ENCODE peak calls at places on chromosomes 7 and 10, in six cellular contexts. One of them, this sample, is unnamed.

GRCh38 chr7:135385209-135385608 is 124.7 kb downstream of the CNOT4 start:
- DNase-seq in right lobe of liver: no peak
- DNase-seq in foreskin keratinocyte: no peak
- DNase-seq in upper lobe of right lung: no peak
- DNase-seq in astrocyte: peak
- DNase-seq in ovary: peak
- DNase-seq in this sample: peak

GRCh38 chr7:128831994-128832879 is 2.0 kb downstream of the FLNC start:
- DNase-seq in foreskin keratinocyte: no peak
- DNase-seq in right lobe of liver: no peak
- DNase-seq in upper lobe of right lung: peak
- DNase-seq in ovary: peak
- DNase-seq in astrocyte: peak
- DNase-seq in this sample: no peak

GRCh38 chr7:141663081-141663510 is 38.9 kb downstream of the DENND11 start:
- DNase-seq in ovary: no peak
- DNase-seq in foreskin keratinocyte: peak
- DNase-seq in astrocyte: no peak
- DNase-seq in upper lobe of right lung: no peak
- DNase-seq in right lobe of liver: peak
- DNase-seq in this sample: peak

GRCh38 chr10:4250497-4250887 is 465.5 kb upstream of the KLF6 start:
- DNase-seq in foreskin keratinocyte: no peak
- DNase-seq in astrocyte: no peak
- DNase-seq in upper lobe of right lung: no peak
- DNase-seq in ovary: no peak
- DNase-seq in right lobe of liver: no peak
- DNase-seq in this sample: no peak

GRCh38 chr10:27527597-27528295 is 23.6 kb downstream of the RAB18 start:
- DNase-seq in right lobe of liver: no peak
- DNase-seq in upper lobe of right lung: no peak
- DNase-seq in foreskin keratinocyte: no peak
- DNase-seq in ovary: no peak
- DNase-seq in astrocyte: no peak
- DNase-seq in this sample: no peak

GRCh38 chr10:20232079-20232478 is 415.8 kb downstream of the PLXDC2 start:
- DNase-seq in right lobe of liver: no peak
- DNase-seq in foreskin keratinocyte: no peak
- DNase-seq in astrocyte: no peak
- DNase-seq in upper lobe of right lung: no peak
- DNase-seq in ovary: no peak
- DNase-seq in this sample: no peak

GRCh38 chr7:2043316-2044039 is 189.3 kb downstream of the MAD1L1 start:
- DNase-seq in foreskin keratinocyte: no peak
- DNase-seq in right lobe of liver: peak
- DNase-seq in upper lobe of right lung: peak
- DNase-seq in ovary: no peak
- DNase-seq in astrocyte: no peak
- DNase-seq in this sample: no peak

GRCh38 chr10:77320852-77321496 is 316.6 kb downstream of the KCNMA1 start:
- DNase-seq in upper lobe of right lung: no peak
- DNase-seq in right lobe of liver: no peak
- DNase-seq in foreskin keratinocyte: peak
- DNase-seq in astrocyte: peak
- DNase-seq in ovary: no peak
- DNase-seq in this sample: no peak

GRCh38 chr10:20202337-20202736 is 386.1 kb downstream of the PLXDC2 start:
- DNase-seq in upper lobe of right lung: no peak
- DNase-seq in astrocyte: no peak
- DNase-seq in right lobe of liver: no peak
- DNase-seq in ovary: no peak
- DNase-seq in foreskin keratinocyte: no peak
- DNase-seq in this sample: no peak

GRCh38 chr10:621500-621899 is 68.0 kb downstream of the DIP2C start:
- DNase-seq in foreskin keratinocyte: no peak
- DNase-seq in ovary: no peak
- DNase-seq in astrocyte: no peak
- DNase-seq in upper lobe of right lung: no peak
- DNase-seq in right lobe of liver: peak
- DNase-seq in this sample: no peak

GRCh38 chr7:130394421-130395188 is 14.3 kb downstream of the CPA1 start:
- DNase-seq in astrocyte: no peak
- DNase-seq in ovary: no peak
- DNase-seq in upper lobe of right lung: no peak
- DNase-seq in foreskin keratinocyte: no peak
- DNase-seq in right lobe of liver: no peak
- DNase-seq in this sample: no peak

GRCh38 chr7:126700807-126701604 is 551.7 kb downstream of the GRM8 start:
- DNase-seq in ovary: no peak
- DNase-seq in right lobe of liver: no peak
- DNase-seq in upper lobe of right lung: no peak
- DNase-seq in astrocyte: peak
- DNase-seq in foreskin keratinocyte: peak
- DNase-seq in this sample: peak

GRCh38 chr10:71308985-71309384 is 10.1 kb upstream of the SLC29A3 start:
- DNase-seq in astrocyte: no peak
- DNase-seq in ovary: no peak
- DNase-seq in right lobe of liver: no peak
- DNase-seq in upper lobe of right lung: no peak
- DNase-seq in foreskin keratinocyte: no peak
- DNase-seq in this sample: no peak
- H3K27ac ChIP-seq in astrocyte: no peak
- H3K27ac ChIP-seq in ovary: no peak
- H3K27ac ChIP-seq in right lobe of liver: peak
- H3K27ac ChIP-seq in upper lobe of right lung: no peak
- H3K27ac ChIP-seq in foreskin keratinocyte: no peak
- H3K27ac ChIP-seq in this sample: no peak

DNA sequence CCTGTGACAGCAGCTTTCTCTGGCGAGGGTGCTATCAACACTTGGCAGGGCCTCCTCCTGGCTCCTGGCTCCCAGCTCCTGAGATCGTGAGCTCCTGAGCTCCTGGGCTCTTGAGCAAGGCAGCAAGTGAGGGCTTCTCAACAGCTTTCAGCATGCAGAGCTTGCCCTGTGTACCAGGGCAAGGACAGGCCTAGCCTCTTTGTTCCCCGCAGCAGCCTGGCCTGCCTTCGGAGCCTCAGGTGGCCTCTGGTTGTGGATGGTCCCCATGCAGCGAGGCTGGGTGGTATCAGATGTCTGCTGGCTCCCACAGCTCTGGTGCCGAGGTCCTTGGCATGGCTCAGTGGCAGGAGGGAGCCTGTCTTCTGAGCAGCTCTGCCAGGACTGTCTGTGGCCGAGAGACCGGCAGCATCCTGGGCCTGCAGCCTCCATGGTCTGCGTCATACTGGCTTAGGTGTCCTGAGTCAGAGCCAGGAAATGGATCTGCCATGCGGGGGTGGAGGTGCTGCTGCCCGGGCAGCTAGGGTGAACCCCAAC is 44.2 kb downstream of the ZMIZ1 start:
- DNase-seq in ovary: peak
- DNase-seq in astrocyte: peak
- DNase-seq in foreskin keratinocyte: peak
- DNase-seq in right lobe of liver: no peak
- DNase-seq in upper lobe of right lung: no peak
- DNase-seq in this sample: peak
- H3K27ac ChIP-seq in ovary: peak
- H3K27ac ChIP-seq in astrocyte: peak
- H3K27ac ChIP-seq in foreskin keratinocyte: no peak
- H3K27ac ChIP-seq in right lobe of liver: no peak
- H3K27ac ChIP-seq in upper lobe of right lung: peak
- H3K27ac ChIP-seq in this sample: peak

GRCh38 chr10:84510121-84510520 is 181.7 kb downstream of the CCSER2 start:
- DNase-seq in foreskin keratinocyte: peak
- DNase-seq in ovary: no peak
- DNase-seq in astrocyte: peak
- DNase-seq in right lobe of liver: no peak
- DNase-seq in upper lobe of right lung: no peak
- DNase-seq in this sample: no peak
- H3K27ac ChIP-seq in foreskin keratinocyte: no peak
- H3K27ac ChIP-seq in ovary: no peak
- H3K27ac ChIP-seq in astrocyte: peak
- H3K27ac ChIP-seq in right lobe of liver: no peak
- H3K27ac ChIP-seq in upper lobe of right lung: no peak
- H3K27ac ChIP-seq in this sample: no peak

GRCh38 chr7:78112488-78112887 is 313.9 kb downstream of the PHTF2 start:
- DNase-seq in ovary: no peak
- DNase-seq in foreskin keratinocyte: no peak
- DNase-seq in astrocyte: no peak
- DNase-seq in right lobe of liver: no peak
- DNase-seq in upper lobe of right lung: no peak
- DNase-seq in this sample: no peak
- H3K27ac ChIP-seq in ovary: no peak
- H3K27ac ChIP-seq in foreskin keratinocyte: no peak
- H3K27ac ChIP-seq in astrocyte: no peak
- H3K27ac ChIP-seq in right lobe of liver: no peak
- H3K27ac ChIP-seq in upper lobe of right lung: no peak
- H3K27ac ChIP-seq in this sample: no peak

GRCh38 chr10:90988802-90989201 is 67.9 kb upstream of the ANKRD1 start:
- DNase-seq in upper lobe of right lung: no peak
- DNase-seq in ovary: no peak
- DNase-seq in astrocyte: no peak
- DNase-seq in right lobe of liver: no peak
- DNase-seq in foreskin keratinocyte: no peak
- DNase-seq in this sample: no peak

GRCh38 chr10:90986870-90987269 is 66.0 kb upstream of the ANKRD1 start:
- DNase-seq in ovary: no peak
- DNase-seq in astrocyte: no peak
- DNase-seq in right lobe of liver: no peak
- DNase-seq in foreskin keratinocyte: no peak
- DNase-seq in upper lobe of right lung: no peak
- DNase-seq in this sample: no peak

GRCh38 chr10:90988024-90988423 is 67.1 kb upstream of the ANKRD1 start:
- DNase-seq in upper lobe of right lung: no peak
- DNase-seq in ovary: no peak
- DNase-seq in foreskin keratinocyte: no peak
- DNase-seq in right lobe of liver: no peak
- DNase-seq in astrocyte: no peak
- DNase-seq in this sample: no peak

GRCh38 chr10:90986136-90986760 is 65.4 kb upstream of the ANKRD1 start:
- DNase-seq in astrocyte: no peak
- DNase-seq in ovary: no peak
- DNase-seq in foreskin keratinocyte: no peak
- DNase-seq in upper lobe of right lung: no peak
- DNase-seq in right lobe of liver: no peak
- DNase-seq in this sample: no peak

GRCh38 chr10:90987383-90987782 is 66.5 kb upstream of the ANKRD1 start:
- DNase-seq in ovary: no peak
- DNase-seq in foreskin keratinocyte: no peak
- DNase-seq in astrocyte: no peak
- DNase-seq in right lobe of liver: no peak
- DNase-seq in upper lobe of right lung: no peak
- DNase-seq in this sample: no peak
- H3K27ac ChIP-seq in ovary: no peak
- H3K27ac ChIP-seq in foreskin keratinocyte: no peak
- H3K27ac ChIP-seq in astrocyte: no peak
- H3K27ac ChIP-seq in right lobe of liver: no peak
- H3K27ac ChIP-seq in upper lobe of right lung: no peak
- H3K27ac ChIP-seq in this sample: no peak

GRCh38 chr7:158001003-158001402 is 586.6 kb downstream of the PTPRN2 start:
- DNase-seq in astrocyte: no peak
- DNase-seq in ovary: no peak
- DNase-seq in foreskin keratinocyte: no peak
- DNase-seq in upper lobe of right lung: no peak
- DNase-seq in right lobe of liver: no peak
- DNase-seq in this sample: no peak

GRCh38 chr7:158004123-158004490 is 583.5 kb downstream of the PTPRN2 start:
- DNase-seq in right lobe of liver: no peak
- DNase-seq in foreskin keratinocyte: no peak
- DNase-seq in upper lobe of right lung: no peak
- DNase-seq in ovary: no peak
- DNase-seq in astrocyte: no peak
- DNase-seq in this sample: no peak

GRCh38 chr7:158001621-158002320 is 585.9 kb downstream of the PTPRN2 start:
- DNase-seq in ovary: no peak
- DNase-seq in upper lobe of right lung: no peak
- DNase-seq in foreskin keratinocyte: peak
- DNase-seq in astrocyte: no peak
- DNase-seq in right lobe of liver: peak
- DNase-seq in this sample: no peak

GRCh38 chr7:158003441-158004122 is 584.0 kb downstream of the PTPRN2 start:
- DNase-seq in upper lobe of right lung: no peak
- DNase-seq in foreskin keratinocyte: no peak
- DNase-seq in astrocyte: no peak
- DNase-seq in ovary: no peak
- DNase-seq in right lobe of liver: peak
- DNase-seq in this sample: no peak

GRCh38 chr7:158002486-158003080 is 585.0 kb downstream of the PTPRN2 start:
- DNase-seq in ovary: no peak
- DNase-seq in right lobe of liver: no peak
- DNase-seq in foreskin keratinocyte: no peak
- DNase-seq in astrocyte: no peak
- DNase-seq in upper lobe of right lung: no peak
- DNase-seq in this sample: no peak
- H3K27ac ChIP-seq in ovary: no peak
- H3K27ac ChIP-seq in right lobe of liver: no peak
- H3K27ac ChIP-seq in foreskin keratinocyte: no peak
- H3K27ac ChIP-seq in astrocyte: no peak
- H3K27ac ChIP-seq in upper lobe of right lung: no peak
- H3K27ac ChIP-seq in this sample: no peak

GRCh38 chr7:46558482-46559193 is 637.6 kb upstream of the IGFBP3 start:
- DNase-seq in foreskin keratinocyte: peak
- DNase-seq in ovary: no peak
- DNase-seq in astrocyte: peak
- DNase-seq in upper lobe of right lung: no peak
- DNase-seq in right lobe of liver: no peak
- DNase-seq in this sample: no peak
- H3K27ac ChIP-seq in foreskin keratinocyte: peak
- H3K27ac ChIP-seq in ovary: no peak
- H3K27ac ChIP-seq in astrocyte: peak
- H3K27ac ChIP-seq in upper lobe of right lung: no peak
- H3K27ac ChIP-seq in right lobe of liver: no peak
- H3K27ac ChIP-seq in this sample: no peak

GRCh38 chr7:26196305-26196704 is 4.2 kb downstream of the HNRNPA2B1 start:
- DNase-seq in right lobe of liver: no peak
- DNase-seq in upper lobe of right lung: no peak
- DNase-seq in astrocyte: no peak
- DNase-seq in foreskin keratinocyte: no peak
- DNase-seq in ovary: no peak
- DNase-seq in this sample: no peak
- H3K27ac ChIP-seq in right lobe of liver: no peak
- H3K27ac ChIP-seq in upper lobe of right lung: peak
- H3K27ac ChIP-seq in astrocyte: no peak
- H3K27ac ChIP-seq in foreskin keratinocyte: peak
- H3K27ac ChIP-seq in ovary: no peak
- H3K27ac ChIP-seq in this sample: no peak